ENCODE peak calls at places on chromosomes 5 and 9, in nine cellular contexts. J is WTC11, D is fibroblast of the aortic adventitia, O is stomach, B is HuH-7.5, U is T-helper 22 cell, E is kidney epithelial cell, K is dermis microvascular lymphatic vessel endothelial cell, Z is NCI-H2081. T is an unnamed sample.

GRCh38 chr5:17218353-17219005 is 1.0 kb downstream of the BASP1 start:
- DNase-seq in J (peak), D (peak), O (no peak), B (no peak), U (no peak), E (no peak), K (peak), Z (peak), T (peak)

GRCh38 chr5:13516195-13516594 is 428.3 kb downstream of the DNAH5 start:
- DNase-seq in J (no peak), D (no peak), O (peak), B (no peak), U (no peak), E (no peak), K (no peak), Z (no peak), T (no peak)

GRCh38 chr5:478982-479535 is 36.1 kb downstream of the EXOC3 start:
- DNase-seq in J (no peak), D (no peak), O (no peak), B (no peak), U (no peak), E (no peak), K (no peak), Z (no peak), T (no peak)

GRCh38 chr5:81896764-81897163 is 75.1 kb upstream of the ATG10 start:
- DNase-seq in J (no peak), D (no peak), O (no peak), B (no peak), U (no peak), E (no peak), K (no peak), Z (no peak), T (no peak)

GRCh38 chr9:88184986-88185385 is 46.7 kb upstream of the SPATA31C2 start:
- DNase-seq in J (no peak), D (no peak), O (no peak), B (no peak), U (no peak), E (no peak), K (no peak), Z (no peak), T (no peak)

GRCh38 chr9:117763314-117763713 is 59.1 kb downstream of the TLR4 start:
- DNase-seq in J (no peak), D (peak), O (no peak), B (no peak), U (no peak), E (peak), K (peak), Z (no peak), T (peak)

GRCh38 chr9:99680191-99680590 is 141.5 kb upstream of the NR4A3 start:
- DNase-seq in J (no peak), D (peak), O (no peak), B (no peak), U (no peak), E (peak), K (peak), Z (no peak), T (peak)

GRCh38 chr9:129014611-129015010 is 13.5 kb downstream of the SH3GLB2 start:
- DNase-seq in J (no peak), D (no peak), O (no peak), B (no peak), U (no peak), E (no peak), K (no peak), Z (no peak), T (no peak)

GRCh38 chr9:14715102-14715501 is 7.4 kb downstream of the CER1 start:
- DNase-seq in J (no peak), D (no peak), O (no peak), B (no peak), U (no peak), E (no peak), K (peak), Z (no peak), T (no peak)

GRCh38 chr5:83321656-83322055 is 149.9 kb upstream of the VCAN start:
- DNase-seq in J (no peak), D (peak), O (no peak), B (no peak), U (no peak), E (no peak), K (no peak), Z (no peak), T (peak)

GRCh38 chr9:131554865-131555351 is 9.6 kb downstream of the PRRT1B start:
- DNase-seq in J (no peak), D (no peak), O (no peak), B (no peak), U (no peak), E (no peak), K (no peak), Z (no peak), T (no peak)

GRCh38 chr5:154722936-154723335 is 32.2 kb upstream of the LARP1 start:
- DNase-seq in J (no peak), D (no peak), O (no peak), B (no peak), U (no peak), E (no peak), K (no peak), Z (no peak), T (no peak)

GRCh38 chr9:20356392-20357206 is 265.7 kb downstream of the MLLT3 start:
- DNase-seq in J (peak), D (peak), O (peak), B (peak), U (no peak), E (peak), K (peak), Z (peak), T (peak)

GRCh38 chr9:107894572-107895261 is 405.1 kb upstream of the KLF4 start:
- DNase-seq in J (no peak), D (peak), O (no peak), B (no peak), U (no peak), E (no peak), K (no peak), Z (no peak), T (no peak)

GRCh38 chr5:64585654-64586053 is 79.8 kb downstream of the RGS7BP start:
- DNase-seq in J (no peak), D (peak), O (no peak), B (no peak), U (no peak), E (no peak), K (no peak), Z (no peak), T (no peak)

T was measured in GM04504.